ENCODE peak calls at places on chromosomes 3 and 15, in seven cellular contexts. One of them, this sample, is unnamed.

GRCh38 chr3:136783708-136784191 is 31.6 kb upstream of the STAG1 start:
- ATAC-seq in right cardiac atrium: no peak
- ATAC-seq in body of pancreas: no peak
- ATAC-seq in upper lobe of right lung: peak; percentile 10
- ATAC-seq in heart right ventricle: no peak
- ATAC-seq in lung: no peak
- ATAC-seq in mucosa of descending colon: no peak
- ATAC-seq in this sample: no peak

GRCh38 chr3:128188326-128188725 is 35.0 kb downstream of the EEFSEC start:
- ATAC-seq in heart right ventricle: no peak
- ATAC-seq in body of pancreas: no peak
- ATAC-seq in upper lobe of right lung: no peak
- ATAC-seq in mucosa of descending colon: no peak
- ATAC-seq in lung: no peak
- ATAC-seq in right cardiac atrium: no peak
- ATAC-seq in this sample: no peak

GRCh38 chr3:42527368-42527917 is 25.0 kb downstream of the VIPR1 start:
- ATAC-seq in lung: no peak
- ATAC-seq in mucosa of descending colon: no peak
- ATAC-seq in right cardiac atrium: no peak
- ATAC-seq in upper lobe of right lung: no peak
- ATAC-seq in heart right ventricle: no peak
- ATAC-seq in body of pancreas: no peak
- ATAC-seq in this sample: no peak

GRCh38 chr3:73529280-73530029 is 95.3 kb downstream of the PDZRN3 start:
- ATAC-seq in right cardiac atrium: peak; percentile 23
- ATAC-seq in body of pancreas: no peak
- ATAC-seq in heart right ventricle: peak; percentile 77
- ATAC-seq in upper lobe of right lung: no peak
- ATAC-seq in mucosa of descending colon: no peak
- ATAC-seq in lung: no peak
- ATAC-seq in this sample: no peak

GRCh38 chr3:184465883-184466412 is 86.1 kb downstream of the CHRD start:
- ATAC-seq in right cardiac atrium: no peak
- ATAC-seq in lung: no peak
- ATAC-seq in heart right ventricle: no peak
- ATAC-seq in body of pancreas: no peak
- ATAC-seq in mucosa of descending colon: no peak
- ATAC-seq in upper lobe of right lung: no peak
- ATAC-seq in this sample: no peak

GRCh38 chr3:140186421-140186920 is 251.5 kb downstream of the CLSTN2 start:
- ATAC-seq in mucosa of descending colon: peak; percentile 50
- ATAC-seq in body of pancreas: peak; percentile 91
- ATAC-seq in upper lobe of right lung: no peak
- ATAC-seq in right cardiac atrium: peak; percentile 80
- ATAC-seq in lung: no peak
- ATAC-seq in heart right ventricle: peak; percentile 89
- ATAC-seq in this sample: peak; percentile 52

GRCh38 chr3:159911011-159911663 is 77.5 kb upstream of the IL12A start:
- ATAC-seq in heart right ventricle: peak; percentile 49
- ATAC-seq in upper lobe of right lung: peak; percentile 63
- ATAC-seq in body of pancreas: no peak
- ATAC-seq in right cardiac atrium: no peak
- ATAC-seq in mucosa of descending colon: peak; percentile 63
- ATAC-seq in lung: no peak
- ATAC-seq in this sample: no peak

GRCh38 chr3:3129579-3129978 is 2.8 kb downstream of the TRNT1 start:
- ATAC-seq in body of pancreas: no peak
- ATAC-seq in lung: no peak
- ATAC-seq in right cardiac atrium: no peak
- ATAC-seq in mucosa of descending colon: no peak
- ATAC-seq in upper lobe of right lung: no peak
- ATAC-seq in heart right ventricle: no peak
- ATAC-seq in this sample: no peak

GRCh38 chr15:38646716-38647115 is 82.1 kb upstream of the RASGRP1 start:
- ATAC-seq in heart right ventricle: no peak
- ATAC-seq in body of pancreas: no peak
- ATAC-seq in right cardiac atrium: no peak
- ATAC-seq in mucosa of descending colon: no peak
- ATAC-seq in lung: no peak
- ATAC-seq in upper lobe of right lung: no peak
- ATAC-seq in this sample: no peak

GRCh38 chr3:56389213-56389830 is 78.9 kb downstream of the ERC2 start:
- ATAC-seq in upper lobe of right lung: no peak
- ATAC-seq in right cardiac atrium: no peak
- ATAC-seq in body of pancreas: peak; percentile 15
- ATAC-seq in heart right ventricle: no peak
- ATAC-seq in mucosa of descending colon: no peak
- ATAC-seq in lung: no peak
- ATAC-seq in this sample: no peak

GRCh38 chr3:151182349-151183079 is 20.5 kb downstream of the GPR171 start:
- ATAC-seq in upper lobe of right lung: no peak
- ATAC-seq in right cardiac atrium: no peak
- ATAC-seq in lung: no peak
- ATAC-seq in body of pancreas: no peak
- ATAC-seq in heart right ventricle: peak; percentile 52
- ATAC-seq in mucosa of descending colon: no peak
- ATAC-seq in this sample: no peak

GRCh38 chr15:32828507-32829186 is 110.8 kb downstream of the GREM1 start:
- ATAC-seq in mucosa of descending colon: no peak
- ATAC-seq in right cardiac atrium: no peak
- ATAC-seq in body of pancreas: no peak
- ATAC-seq in lung: no peak
- ATAC-seq in upper lobe of right lung: no peak
- ATAC-seq in heart right ventricle: no peak
- ATAC-seq in this sample: no peak

GRCh38 chr15:73930790-73931281 is 4.6 kb downstream of the LOXL1 start:
- ATAC-seq in upper lobe of right lung: no peak
- ATAC-seq in mucosa of descending colon: no peak
- ATAC-seq in lung: no peak
- ATAC-seq in heart right ventricle: no peak
- ATAC-seq in body of pancreas: no peak
- ATAC-seq in right cardiac atrium: no peak
- ATAC-seq in this sample: no peak

GRCh38 chr15:74505837-74506514 is 35.0 kb upstream of the ARID3B start:
- ATAC-seq in lung: no peak
- ATAC-seq in body of pancreas: no peak
- ATAC-seq in heart right ventricle: no peak
- ATAC-seq in upper lobe of right lung: no peak
- ATAC-seq in mucosa of descending colon: no peak
- ATAC-seq in right cardiac atrium: no peak
- ATAC-seq in this sample: no peak

GRCh38 chr3:46966811-46967210 is 9.7 kb downstream of the CCDC12 start:
- ATAC-seq in heart right ventricle: no peak
- ATAC-seq in right cardiac atrium: no peak
- ATAC-seq in upper lobe of right lung: no peak
- ATAC-seq in mucosa of descending colon: peak; percentile 27
- ATAC-seq in body of pancreas: no peak
- ATAC-seq in lung: no peak
- ATAC-seq in this sample: no peak

GRCh38 chr15:67135494-67135893 is 70.1 kb downstream of the SMAD3 start:
- ATAC-seq in upper lobe of right lung: peak; percentile 66
- ATAC-seq in lung: no peak
- ATAC-seq in heart right ventricle: no peak
- ATAC-seq in mucosa of descending colon: peak; percentile 72
- ATAC-seq in body of pancreas: peak; percentile 51
- ATAC-seq in right cardiac atrium: no peak
- ATAC-seq in this sample: peak; percentile 80

GRCh38 chr3:183582161-183582560 is 26.7 kb upstream of the KLHL6 start:
- ATAC-seq in heart right ventricle: no peak
- ATAC-seq in upper lobe of right lung: no peak
- ATAC-seq in lung: no peak
- ATAC-seq in mucosa of descending colon: no peak
- ATAC-seq in body of pancreas: no peak
- ATAC-seq in right cardiac atrium: no peak
- ATAC-seq in this sample: no peak

GRCh38 chr3:126370055-126370454 is 12.8 kb upstream of the KLF15 start:
- ATAC-seq in upper lobe of right lung: no peak
- ATAC-seq in right cardiac atrium: no peak
- ATAC-seq in mucosa of descending colon: no peak
- ATAC-seq in body of pancreas: no peak
- ATAC-seq in heart right ventricle: no peak
- ATAC-seq in lung: no peak
- ATAC-seq in this sample: no peak

GRCh38 chr15:99606646-99607045 is 40.9 kb downstream of the MEF2A start:
- ATAC-seq in body of pancreas: no peak
- ATAC-seq in upper lobe of right lung: no peak
- ATAC-seq in right cardiac atrium: no peak
- ATAC-seq in heart right ventricle: no peak
- ATAC-seq in lung: no peak
- ATAC-seq in mucosa of descending colon: no peak
- ATAC-seq in this sample: no peak

GRCh38 chr15:78148392-78149067 is 632 bp upstream of the IDH3A start:
- ATAC-seq in body of pancreas: no peak
- ATAC-seq in mucosa of descending colon: no peak
- ATAC-seq in lung: no peak
- ATAC-seq in upper lobe of right lung: no peak
- ATAC-seq in heart right ventricle: peak; percentile 3
- ATAC-seq in right cardiac atrium: no peak
- ATAC-seq in this sample: no peak

GRCh38 chr15:80068578-80068977 is 9.1 kb downstream of the ZFAND6 start:
- ATAC-seq in mucosa of descending colon: no peak
- ATAC-seq in right cardiac atrium: no peak
- ATAC-seq in body of pancreas: no peak
- ATAC-seq in heart right ventricle: no peak
- ATAC-seq in lung: no peak
- ATAC-seq in upper lobe of right lung: no peak
- ATAC-seq in this sample: no peak

GRCh38 chr15:80073197-80073596 is 13.7 kb downstream of the ZFAND6 start:
- ATAC-seq in right cardiac atrium: no peak
- ATAC-seq in heart right ventricle: no peak
- ATAC-seq in mucosa of descending colon: no peak
- ATAC-seq in upper lobe of right lung: no peak
- ATAC-seq in body of pancreas: no peak
- ATAC-seq in lung: no peak
- ATAC-seq in this sample: no peak

GRCh38 chr15:80072285-80072684 is 12.8 kb downstream of the ZFAND6 start:
- ATAC-seq in heart right ventricle: peak; percentile 99
- ATAC-seq in lung: peak; percentile 85
- ATAC-seq in right cardiac atrium: peak; percentile 97
- ATAC-seq in mucosa of descending colon: peak; percentile 94
- ATAC-seq in upper lobe of right lung: peak; percentile 92
- ATAC-seq in body of pancreas: peak; percentile 100
- ATAC-seq in this sample: peak; percentile 91

GRCh38 chr15:80070840-80071239 is 11.4 kb downstream of the ZFAND6 start:
- ATAC-seq in upper lobe of right lung: no peak
- ATAC-seq in mucosa of descending colon: no peak
- ATAC-seq in body of pancreas: no peak
- ATAC-seq in right cardiac atrium: no peak
- ATAC-seq in lung: no peak
- ATAC-seq in heart right ventricle: no peak
- ATAC-seq in this sample: no peak

DNA sequence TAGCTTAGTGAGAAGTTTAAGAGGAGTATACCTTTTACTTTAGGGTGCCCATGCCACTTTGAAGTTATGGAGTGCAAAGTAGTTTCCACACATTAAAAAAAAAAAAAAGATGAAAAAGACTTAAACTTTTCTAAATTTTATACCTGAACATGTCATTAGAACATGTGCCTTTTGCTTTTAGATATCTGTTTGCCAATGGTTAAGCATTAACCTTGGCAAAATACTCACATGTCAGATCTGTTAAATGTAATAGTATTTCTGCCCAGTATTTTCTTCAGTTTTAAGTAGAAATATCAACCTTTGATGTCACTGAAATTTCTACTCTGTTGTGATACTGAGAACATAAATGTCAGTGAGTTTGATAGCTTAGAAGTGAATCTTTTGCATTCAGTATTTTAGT is 12.2 kb downstream of the ZFAND6 start:
- ATAC-seq in body of pancreas: no peak
- ATAC-seq in heart right ventricle: no peak
- ATAC-seq in lung: no peak
- ATAC-seq in right cardiac atrium: no peak
- ATAC-seq in mucosa of descending colon: no peak
- ATAC-seq in upper lobe of right lung: no peak
- ATAC-seq in this sample: no peak
- H3K4me3 ChIP-seq in body of pancreas: no peak overlapping the region
- H3K4me3 ChIP-seq in heart right ventricle: no peak overlapping the region
- H3K4me3 ChIP-seq in lung: no peak overlapping the region
- H3K4me3 ChIP-seq in right cardiac atrium: no peak overlapping the region
- H3K4me3 ChIP-seq in mucosa of descending colon: no peak overlapping the region
- H3K4me3 ChIP-seq in upper lobe of right lung: peak overlapping the region; percentile 35
- H3K4me3 ChIP-seq in this sample: no peak overlapping the region

GRCh38 chr3:129286081-129286480 is 7.4 kb downstream of the HMCES start:
- ATAC-seq in body of pancreas: no peak
- ATAC-seq in right cardiac atrium: no peak
- ATAC-seq in upper lobe of right lung: no peak
- ATAC-seq in mucosa of descending colon: no peak
- ATAC-seq in heart right ventricle: no peak
- ATAC-seq in lung: no peak
- ATAC-seq in this sample: no peak
- H3K4me3 ChIP-seq in body of pancreas: no peak overlapping the region
- H3K4me3 ChIP-seq in right cardiac atrium: no peak overlapping the region
- H3K4me3 ChIP-seq in upper lobe of right lung: no peak overlapping the region
- H3K4me3 ChIP-seq in mucosa of descending colon: no peak overlapping the region
- H3K4me3 ChIP-seq in heart right ventricle: no peak overlapping the region
- H3K4me3 ChIP-seq in lung: no peak overlapping the region
- H3K4me3 ChIP-seq in this sample: no peak overlapping the region

GRCh38 chr15:90987561-90988141 is 6.7 kb downstream of the PRC1 start:
- ATAC-seq in body of pancreas: no peak
- ATAC-seq in heart right ventricle: no peak
- ATAC-seq in mucosa of descending colon: no peak
- ATAC-seq in upper lobe of right lung: no peak
- ATAC-seq in right cardiac atrium: no peak
- ATAC-seq in lung: no peak
- ATAC-seq in this sample: no peak
- H3K4me3 ChIP-seq in body of pancreas: no peak overlapping the region
- H3K4me3 ChIP-seq in heart right ventricle: no peak overlapping the region
- H3K4me3 ChIP-seq in mucosa of descending colon: no peak overlapping the region
- H3K4me3 ChIP-seq in upper lobe of right lung: no peak overlapping the region
- H3K4me3 ChIP-seq in right cardiac atrium: no peak overlapping the region
- H3K4me3 ChIP-seq in lung: no peak overlapping the region
- H3K4me3 ChIP-seq in this sample: no peak overlapping the region

DNA sequence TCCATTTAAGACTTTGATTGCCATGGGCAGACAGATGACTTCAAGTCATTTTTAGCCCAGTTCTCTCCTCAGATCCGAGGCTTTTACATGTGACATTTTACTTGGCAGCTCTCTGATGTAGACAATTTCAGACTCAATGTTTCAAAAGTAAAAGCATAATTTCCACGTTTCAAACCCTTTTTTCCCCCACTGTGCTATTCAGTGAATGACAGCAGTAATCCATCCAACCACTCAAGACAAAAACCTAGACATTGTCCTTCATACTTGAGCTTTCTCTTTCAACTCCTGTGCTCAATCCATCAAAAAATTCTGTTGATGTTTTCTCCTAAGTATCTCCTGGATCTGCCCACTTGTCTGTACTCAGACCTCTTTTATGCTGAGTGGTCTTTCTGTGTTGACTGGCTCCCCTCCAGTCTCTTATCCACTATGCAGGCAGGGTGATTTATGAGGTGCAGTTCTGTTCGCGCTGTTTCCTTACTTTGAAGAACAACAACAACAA is 214.7 kb downstream of the CHL1 start:
- ATAC-seq in heart right ventricle: no peak
- ATAC-seq in body of pancreas: no peak
- ATAC-seq in mucosa of descending colon: no peak
- ATAC-seq in upper lobe of right lung: no peak
- ATAC-seq in lung: no peak
- ATAC-seq in right cardiac atrium: no peak
- ATAC-seq in this sample: no peak
- H3K4me3 ChIP-seq in heart right ventricle: no peak overlapping the region
- H3K4me3 ChIP-seq in body of pancreas: no peak overlapping the region
- H3K4me3 ChIP-seq in mucosa of descending colon: no peak overlapping the region
- H3K4me3 ChIP-seq in upper lobe of right lung: no peak overlapping the region
- H3K4me3 ChIP-seq in lung: no peak overlapping the region
- H3K4me3 ChIP-seq in right cardiac atrium: no peak overlapping the region
- H3K4me3 ChIP-seq in this sample: no peak overlapping the region

GRCh38 chr3:50266808-50267207 is 2.1 kb upstream of the SEMA3B start:
- ATAC-seq in mucosa of descending colon: no peak
- ATAC-seq in body of pancreas: no peak
- ATAC-seq in upper lobe of right lung: no peak
- ATAC-seq in right cardiac atrium: no peak
- ATAC-seq in heart right ventricle: no peak
- ATAC-seq in lung: no peak
- ATAC-seq in this sample: no peak
- H3K4me3 ChIP-seq in mucosa of descending colon: peak overlapping the region; percentile 7
- H3K4me3 ChIP-seq in body of pancreas: no peak overlapping the region
- H3K4me3 ChIP-seq in upper lobe of right lung: peak overlapping the region; percentile 55
- H3K4me3 ChIP-seq in right cardiac atrium: peak overlapping the region; percentile 44
- H3K4me3 ChIP-seq in heart right ventricle: peak overlapping the region; percentile 71
- H3K4me3 ChIP-seq in lung: no peak overlapping the region
- H3K4me3 ChIP-seq in this sample: peak overlapping the region; percentile 66